ENCODE peak calls at places on chromosomes 7 and 10, in nine cellular contexts. B is PC-9; C is tibial nerve; J is CD8-positive, alpha-beta T cell; L is pancreas; Y is esophagus muscularis mucosa; R is lower lobe of right lung; K is A549; Z is Peyer's patch. G is an unnamed sample.

GRCh38 chr10:25683291-25683690 is 250.7 kb upstream of the MYO3A start:
- DNase-seq in B (no peak), C (no peak), J (no peak), L (no peak), Y (peak; percentile 72), R (no peak), K (no peak), Z (no peak), G (no peak)

GRCh38 chr10:128286413-128287097 is 160.3 kb upstream of the MKI67 start:
- DNase-seq in B (no peak), C (no peak), J (no peak), L (no peak), Y (no peak), R (no peak), K (no peak), Z (no peak), G (no peak)

GRCh38 chr7:91183408-91183807 is 80.8 kb upstream of the FZD1 start:
- DNase-seq in B (no peak), C (no peak), J (no peak), L (no peak), Y (no peak), R (no peak), K (no peak), Z (no peak), G (no peak)

GRCh38 chr10:118166951-118167350 is 120.2 kb upstream of the RAB11FIP2 start:
- DNase-seq in B (no peak), C (no peak), J (no peak), L (no peak), Y (no peak), R (no peak), K (no peak), Z (no peak), G (no peak)

GRCh38 chr7:91201731-91202130 is 62.5 kb upstream of the FZD1 start:
- DNase-seq in B (no peak), C (no peak), J (no peak), L (no peak), Y (no peak), R (no peak), K (no peak), Z (no peak), G (no peak)

GRCh38 chr7:158262284-158263109 is 325.1 kb downstream of the PTPRN2 start:
- DNase-seq in B (no peak), C (no peak), J (no peak), L (no peak), Y (no peak), R (no peak), K (no peak), Z (no peak), G (no peak)

GRCh38 chr7:156943091-156944041 is 6.1 kb upstream of the NOM1 start:
- DNase-seq in B (no peak), C (no peak), J (no peak), L (peak; percentile 68), Y (no peak), R (no peak), K (no peak), Z (no peak), G (no peak)

GRCh38 chr10:96017227-96017687 is 26.1 kb upstream of the CCNJ start:
- DNase-seq in B (peak; percentile 59), C (no peak), J (peak; percentile 13), L (no peak), Y (no peak), R (no peak), K (peak; percentile 69), Z (peak; percentile 62), G (no peak)

GRCh38 chr10:49767752-49768151 is 5.6 kb upstream of the OGDHL start:
- DNase-seq in B (no peak), C (no peak), J (no peak), L (no peak), Y (no peak), R (no peak), K (no peak), Z (no peak), G (no peak)

GRCh38 chr10:554182-554848 is 135.2 kb downstream of the DIP2C start:
- DNase-seq in B (no peak), C (no peak), J (no peak), L (no peak), Y (no peak), R (no peak), K (no peak), Z (no peak), G (no peak)

GRCh38 chr7:137074386-137075030 is 206.1 kb downstream of the CHRM2 start:
- DNase-seq in B (no peak), C (no peak), J (no peak), L (no peak), Y (no peak), R (no peak), K (no peak), Z (no peak), G (no peak)

DNA sequence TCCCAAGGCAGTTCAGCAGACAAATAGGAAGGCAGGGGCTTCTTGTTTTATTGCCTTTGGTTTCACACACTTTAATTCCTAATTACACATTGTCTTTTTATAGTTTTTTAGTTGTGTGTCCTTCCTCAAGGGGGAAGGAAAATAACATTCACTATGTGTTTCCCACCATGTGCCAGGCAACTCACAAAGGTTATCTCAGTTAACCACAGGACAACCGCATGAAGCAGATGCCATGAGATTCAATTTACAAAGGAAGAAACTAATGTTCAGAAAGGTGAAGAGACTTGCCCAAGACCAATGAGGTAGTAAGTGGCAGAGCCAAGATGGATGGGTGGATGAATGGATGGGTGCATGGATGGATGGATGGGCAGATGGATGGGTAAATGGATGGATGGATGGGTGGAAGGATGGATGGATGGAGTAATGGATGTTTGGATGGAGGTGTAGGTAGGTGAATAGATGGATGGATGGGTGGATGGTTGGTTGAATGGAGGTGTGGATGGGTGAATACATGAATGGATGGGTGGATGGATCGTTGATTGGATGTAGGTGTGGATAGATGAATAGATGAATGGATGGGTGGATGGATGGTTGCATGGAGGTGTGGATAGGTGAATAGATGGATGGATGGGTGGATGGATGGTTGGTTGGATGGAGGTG is 77.9 kb downstream of the ARHGAP22 start:
- DNase-seq in B (no peak), C (no peak), J (no peak), L (no peak), Y (no peak), R (no peak), K (no peak), Z (no peak), G (no peak)
- H3K4me3 ChIP-seq in B (no peak overlapping the region), C (no peak overlapping the region), J (no peak overlapping the region), L (no peak overlapping the region), Y (peak overlapping the region; percentile 4), R (no peak overlapping the region), K (no peak overlapping the region), Z (no peak overlapping the region), G (no peak overlapping the region)

GRCh38 chr10:74871595-74872382 is 45.4 kb downstream of the KAT6B start:
- DNase-seq in B (peak; percentile 41), C (no peak), J (no peak), L (no peak), Y (no peak), R (no peak), K (no peak), Z (no peak), G (no peak)
- H3K27ac ChIP-seq in B (no peak overlapping the region), C (no peak overlapping the region), J (no peak overlapping the region), L (no peak overlapping the region), Y (no peak overlapping the region), R (no peak overlapping the region), K (no peak overlapping the region), Z (no peak overlapping the region), G (no peak overlapping the region)

DNA sequence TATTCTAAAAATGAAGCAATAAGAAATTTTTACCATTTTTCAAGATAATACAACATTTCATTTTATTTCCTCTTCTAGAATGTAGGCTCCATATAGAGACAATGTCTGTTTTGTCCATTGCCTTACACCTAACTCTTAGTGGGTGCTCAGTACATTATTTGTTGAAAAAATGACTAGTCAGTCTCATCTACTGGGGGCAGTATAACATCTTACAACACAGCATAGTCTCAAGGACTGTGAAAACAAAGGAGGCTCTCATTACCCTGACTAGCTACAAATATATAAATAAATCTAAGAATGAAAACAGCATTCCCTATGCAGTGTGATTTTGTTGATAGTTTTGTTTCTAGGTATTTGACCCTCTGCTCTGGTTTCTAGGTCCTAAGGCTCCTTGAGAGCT is 11.6 kb downstream of the CRPPA start:
- DNase-seq in B (no peak), C (no peak), J (no peak), L (no peak), Y (no peak), R (no peak), K (no peak), Z (no peak), G (no peak)
- TF ChIP-seq CTCF in B (no peak), C (peak; percentile 28), J (no peak), L (no peak), Y (no peak), R (no peak), K (no peak), Z (no peak), G (no peak)

DNA sequence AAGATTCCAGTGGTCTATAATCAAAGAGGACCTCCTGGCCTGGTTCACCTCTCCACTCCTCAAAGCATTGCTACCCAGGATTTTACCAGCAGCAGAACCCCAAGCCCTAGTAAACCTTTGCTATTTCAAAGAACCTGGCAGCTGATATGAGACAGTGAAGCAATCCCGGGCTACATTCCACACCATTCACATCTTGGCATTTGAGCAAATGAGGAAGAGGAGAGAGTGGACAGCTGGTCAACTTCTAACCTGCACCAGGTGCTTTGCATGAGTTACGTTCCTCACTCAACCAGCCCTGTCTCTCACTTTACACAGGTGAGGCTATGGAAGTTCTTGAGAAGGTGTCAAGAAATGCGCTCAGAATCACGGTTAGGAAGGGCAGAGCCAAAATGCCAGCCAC is 1.1 kb downstream of the CCDC3 start:
- DNase-seq in B (peak; percentile 39), C (no peak), J (no peak), L (no peak), Y (no peak), R (no peak), K (no peak), Z (no peak), G (no peak)
- H3K4me3 ChIP-seq in B (no peak overlapping the region), C (peak overlapping the region; percentile 58), J (no peak overlapping the region), L (no peak overlapping the region), Y (peak overlapping the region; percentile 54), R (peak overlapping the region; percentile 50), K (no peak overlapping the region), Z (peak overlapping the region; percentile 20), G (peak overlapping the region; percentile 52)

GRCh38 chr7:13615679-13616078 is 373.8 kb downstream of the ETV1 start:
- DNase-seq in B (no peak), C (no peak), J (no peak), L (no peak), Y (no peak), R (no peak), K (no peak), Z (no peak), G (no peak)
- H3K27ac ChIP-seq in B (no peak overlapping the region), C (no peak overlapping the region), J (no peak overlapping the region), L (no peak overlapping the region), Y (no peak overlapping the region), R (no peak overlapping the region), K (no peak overlapping the region), Z (no peak overlapping the region), G (no peak overlapping the region)